ENCODE peak calls at places on chromosomes 16 and 17, in six cellular contexts. X is Peyer's patch; I is heart right ventricle; A is mammary epithelial cell; N is stomach; L is CD4-positive, alpha-beta memory T cell. E is an unnamed sample. For H3K4me1, the result is how much of the 10 kb centered on the place peaks cover.

GRCh38 chr17:19940722-19941464 is 36.7 kb downstream of the AKAP10 start:
- DNase-seq in X (no peak), I (no peak), A (peak), N (no peak), L (no peak), E (peak)

GRCh38 chr16:17437142-17437720 is 33.5 kb downstream of the XYLT1 start:
- DNase-seq in X (no peak), I (no peak), A (no peak), N (no peak), L (no peak), E (no peak)

GRCh38 chr17:41801374-41802062 is 10.2 kb downstream of the P3H4 start:
- DNase-seq in X (peak), I (peak), A (peak), N (peak), L (peak), E (peak)

GRCh38 chr16:77897038-77897437 is 108.7 kb downstream of the VAT1L start:
- DNase-seq in X (no peak), I (no peak), A (no peak), N (no peak), L (no peak), E (no peak)

GRCh38 chr17:59618894-59619312 is 792 bp upstream of the CLTC start:
- DNase-seq in X (no peak), I (peak), A (no peak), N (no peak), L (no peak), E (no peak)

GRCh38 chr17:77437017-77437416 is 296.2 kb downstream of the SEC14L1 start:
- DNase-seq in X (no peak), I (peak), A (no peak), N (no peak), L (no peak), E (no peak)

GRCh38 chr16:4743217-4743897 is 9.0 kb downstream of the DNAAF8 start:
- DNase-seq in X (no peak), I (no peak), A (no peak), N (no peak), L (no peak), E (no peak)

GRCh38 chr17:65332375-65332774 is 195.2 kb downstream of the RGS9 start:
- DNase-seq in X (no peak), I (no peak), A (peak), N (no peak), L (no peak), E (no peak)

GRCh38 chr16:69610356-69610755 is 44.6 kb downstream of the NFAT5 start:
- DNase-seq in X (no peak), I (no peak), A (no peak), N (no peak), L (no peak), E (no peak)

GRCh38 chr16:12319464-12320030 is 343.0 kb downstream of the SNX29 start:
- DNase-seq in X (no peak), I (no peak), A (no peak), N (peak), L (no peak), E (peak)

GRCh38 chr16:50863673-50864144 is 121.8 kb downstream of the CYLD start:
- DNase-seq in X (no peak), I (no peak), A (no peak), N (no peak), L (no peak), E (no peak)

GRCh38 chr16:85068746-85069145 is 41.2 kb downstream of the KIAA0513 start:
- DNase-seq in X (no peak), I (no peak), A (peak), N (no peak), L (no peak), E (no peak)

GRCh38 chr16:81491522-81492188 is 47.0 kb downstream of the CMIP start:
- DNase-seq in X (no peak), I (no peak), A (no peak), N (no peak), L (no peak), E (no peak)

GRCh38 chr17:41416478-41416877 is 7.9 kb downstream of the KRT37 start:
- DNase-seq in X (no peak), I (no peak), A (no peak), N (no peak), L (no peak), E (no peak)

GRCh38 chr17:34255381-34255732 is 272 bp downstream of the CCL2 start:
- DNase-seq in X (no peak), I (no peak), A (no peak), N (no peak), L (no peak), E (no peak)

GRCh38 chr16:2925951-2926659 is 14.4 kb downstream of the FLYWCH1 start:
- DNase-seq in X (no peak), I (no peak), A (no peak), N (no peak), L (no peak), E (no peak)

GRCh38 chr16:75789237-75789636 is 62.9 kb upstream of the CPHXL start:
- DNase-seq in X (no peak), I (peak), A (peak), N (no peak), L (peak), E (no peak)

GRCh38 chr16:75304521-75305363 is 53.3 kb upstream of the BCAR1 start:
- DNase-seq in X (peak), I (peak), A (peak), N (peak), L (no peak), E (no peak)

GRCh38 chr16:86408685-86409084 is 101.6 kb upstream of the FOXF1 start:
- DNase-seq in X (no peak), I (no peak), A (no peak), N (no peak), L (no peak), E (no peak)

GRCh38 chr17:55420776-55421178 is 858 bp downstream of the MMD start:
- DNase-seq in X (peak), I (peak), A (peak), N (peak), L (peak), E (peak)

GRCh38 chr17:32264823-32265191 is 825 bp upstream of the RHBDL3 start:
- DNase-seq in X (no peak), I (no peak), A (no peak), N (no peak), L (no peak), E (peak)
- H3K4me3 ChIP-seq in X (no peak), I (peak), A (no peak), N (peak), L (no peak), E (no peak)

GRCh38 chr17:76137351-76138233 is 3.5 kb downstream of the FOXJ1 start:
- DNase-seq in X (no peak), I (no peak), A (no peak), N (no peak), L (no peak), E (peak)
- H3K4me1 ChIP-seq in X (under half), I (under half), A (under half), N (half or more), L (under half), E (under half)

GRCh38 chr17:63932008-63932561 is at the start of gene CD79B:
- DNase-seq in X (peak), I (peak), A (no peak), N (no peak), L (peak), E (no peak)
- H3K4me3 ChIP-seq in X (peak), I (peak), A (no peak), N (peak), L (peak), E (no peak)

DNA sequence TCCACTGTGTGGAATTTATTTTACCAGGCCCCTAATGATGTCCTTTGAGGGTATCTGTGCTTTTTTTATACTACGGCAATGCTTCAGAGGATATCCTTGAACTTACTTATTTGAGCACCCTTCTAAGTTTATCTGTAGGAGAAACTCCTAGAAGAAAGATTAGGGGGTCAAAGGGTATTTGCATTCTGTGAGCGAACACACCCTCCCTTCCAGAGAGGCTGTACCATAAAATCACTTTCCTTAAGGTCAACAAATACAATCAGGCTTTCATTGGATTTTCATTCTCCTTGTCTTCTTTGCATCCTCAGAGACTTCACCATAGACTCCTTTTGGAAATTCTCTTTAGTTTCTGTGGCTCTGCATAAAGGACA is 4.7 kb upstream of the C1QTNF1 start:
- DNase-seq in X (peak), I (no peak), A (no peak), N (no peak), L (no peak), E (no peak)
- H3K4me1 ChIP-seq in X (under half), I (under half), A (under half), N (half or more), L (under half), E (under half)

E was measured in endodermal cell.